ENCODE peak calls at places on chromosome 13, in six cellular contexts. W is sigmoid colon; Y is stimulated activated CD4-positive, alpha-beta T cell treated with anti-CD3 and anti-CD28 coated beads, TNF-alpha, amount 100 ng/mL, for 48 hours; V is DMS79; F is kidney tubule cell; C is activated naive CD8-positive, alpha-beta T cell treated with anti-CD3 and anti-CD28 coated beads, Interleukin-2, amount 50 U/mL, for 24 hours. I is an unnamed sample.

GRCh38 chr13:25980255-25980654 is 71.6 kb downstream of the SHISA2 start:
- DNase-seq in W (no peak), Y (no peak), V (no peak), F (peak), C (no peak), I (no peak)

GRCh38 chr13:112058519-112058873 is 8.5 kb upstream of the SOX1 start:
- DNase-seq in W (no peak), Y (no peak), V (peak), F (no peak), C (no peak), I (no peak)

GRCh38 chr13:21475115-21475514 is 16.0 kb upstream of the ZDHHC20 start:
- DNase-seq in W (no peak), Y (no peak), V (no peak), F (no peak), C (no peak), I (no peak)

GRCh38 chr13:112807653-112808376 is 118.0 kb downstream of the ATP11A start:
- DNase-seq in W (peak), Y (no peak), V (no peak), F (no peak), C (no peak), I (no peak)

GRCh38 chr13:40562975-40563349 is 103.5 kb downstream of the FOXO1 start:
- DNase-seq in W (no peak), Y (no peak), V (no peak), F (peak), C (peak), I (no peak)

GRCh38 chr13:112903071-112903577 is 65.9 kb upstream of the MCF2L start:
- DNase-seq in W (peak), Y (no peak), V (no peak), F (no peak), C (no peak), I (peak)

GRCh38 chr13:76523740-76524382 is 362.3 kb downstream of the KCTD12 start:
- DNase-seq in W (no peak), Y (no peak), V (no peak), F (peak), C (no peak), I (no peak)

GRCh38 chr13:47114030-47114429 is 217.2 kb upstream of the HTR2A start:
- DNase-seq in W (no peak), Y (no peak), V (no peak), F (peak), C (no peak), I (no peak)

I was measured in cardiac septum.